ENCODE peak calls at places on chromosome 7, in five cellular contexts. Z is NCI-H2081, G is AG09319, O is NCI-H460, I is cardiac fibroblast. A is an unnamed sample.

GRCh38 chr7:119232091-119232490 is 1007.6 kb downstream of the ANKRD7 start:
- DNase-seq in I (no peak), G (no peak), O (no peak), Z (no peak), A (no peak)

GRCh38 chr7:127907638-127908040 is 123.6 kb downstream of the LRRC4 start:
- DNase-seq in O (peak), I (no peak), Z (no peak), G (no peak), A (no peak)

GRCh38 chr7:111933614-111934013 is 272.6 kb downstream of the DOCK4 start:
- DNase-seq in O (no peak), G (peak), Z (no peak), I (no peak), A (peak)

GRCh38 chr7:134695321-134695860 is 48.7 kb downstream of the BPGM start:
- DNase-seq in Z (no peak), G (peak), I (peak), O (no peak), A (peak)

GRCh38 chr7:117086788-117087187 is 133.5 kb downstream of the ST7 start:
- DNase-seq in G (no peak), Z (no peak), O (no peak), I (peak), A (no peak)

GRCh38 chr7:108413782-108414492 is 42.3 kb downstream of the NRCAM start:
- DNase-seq in I (peak), G (no peak), Z (no peak), O (peak), A (no peak)

GRCh38 chr7:266851-267840 is 22.8 kb upstream of the FOXL3 start:
- DNase-seq in Z (peak), I (no peak), G (no peak), O (no peak), A (no peak)

GRCh38 chr7:91165846-91166230 is 98.4 kb upstream of the FZD1 start:
- DNase-seq in I (no peak), G (no peak), O (no peak), Z (no peak), A (no peak)

GRCh38 chr7:151251926-151252835 is 3.7 kb upstream of the SMARCD3 start:
- DNase-seq in G (peak), Z (peak), I (peak), O (peak), A (no peak)

GRCh38 chr7:30888783-30889182 is 22.9 kb upstream of the AQP1 start:
- DNase-seq in Z (no peak), I (peak), O (no peak), G (peak), A (peak)

GRCh38 chr7:44380179-44380830 is 54.9 kb upstream of the CAMK2B start:
- DNase-seq in Z (no peak), O (no peak), G (no peak), I (no peak), A (no peak)

GRCh38 chr7:1164436-1164835 is 4.4 kb upstream of the ZFAND2A start:
- DNase-seq in I (no peak), Z (no peak), G (no peak), O (no peak), A (no peak)

GRCh38 chr7:130560972-130561371 is 69.1 kb downstream of the MEST start:
- DNase-seq in O (peak), Z (peak), G (no peak), I (peak), A (no peak)

GRCh38 chr7:4663239-4663638 is 18.9 kb upstream of the FOXK1 start:
- DNase-seq in O (no peak), Z (no peak), I (no peak), G (no peak), A (no peak)

GRCh38 chr7:98619450-98620321 is 2.6 kb downstream of the NPTX2 start:
- DNase-seq in Z (peak), O (no peak), G (no peak), I (peak), A (no peak)

GRCh38 chr7:107946881-107947280 is 55.9 kb downstream of the DLD start:
- DNase-seq in G (no peak), Z (no peak), I (no peak), O (no peak), A (no peak)

GRCh38 chr7:54189330-54189729 is 352.8 kb upstream of the VSTM2A start:
- DNase-seq in G (no peak), Z (no peak), I (no peak), O (no peak), A (no peak)

GRCh38 chr7:47778153-47778661 is 170.1 kb downstream of the PKD1L1 start:
- DNase-seq in I (no peak), G (no peak), Z (no peak), O (no peak), A (no peak)

GRCh38 chr7:123557016-123557630 is 495 bp downstream of the NDUFA5 start:
- DNase-seq in I (no peak), Z (no peak), O (no peak), G (no peak), A (no peak)

GRCh38 chr7:97421307-97421905 is 303.9 kb downstream of the SDHAF3 start:
- DNase-seq in I (no peak), O (no peak), G (no peak), Z (no peak), A (no peak)

GRCh38 chr7:23347007-23347681 is 48.0 kb downstream of the MALSU1 start:
- DNase-seq in I (no peak), O (no peak), Z (no peak), G (no peak), A (no peak)

GRCh38 chr7:92527300-92528187 is 776 bp downstream of the PEX1 start:
- DNase-seq in G (no peak), Z (peak), O (peak), I (peak), A (peak)

GRCh38 chr7:46391215-46391614 is 470.1 kb upstream of the IGFBP3 start:
- DNase-seq in Z (no peak), O (no peak), G (no peak), I (no peak), A (peak)

GRCh38 chr7:75599244-75599771 is 107.2 kb downstream of the SPDYE5 start:
- DNase-seq in O (no peak), I (no peak), G (no peak), Z (peak), A (no peak)

GRCh38 chr7:41997151-41997550 is 239.9 kb downstream of the GLI3 start:
- DNase-seq in O (no peak), I (no peak), G (no peak), Z (no peak), A (no peak)

GRCh38 chr7:123398931-123399330 is 135.5 kb downstream of the IQUB start:
- DNase-seq in Z (no peak), I (peak), G (no peak), O (no peak), A (no peak)